ENCODE peak calls at places on chromosomes 7 and 10, in nine cellular contexts. X, U, Z, S, T, J, B, F and D are unnamed samples.

GRCh38 chr7:153190452-153190851 is 430.9 kb downstream of the ACTR3B start:
- DNase-seq in X (no peak), S (peak; percentile 57), Z (no peak), F (no peak), J (no peak), U (no peak), B (peak; percentile 3), T (no peak), D (no peak)

GRCh38 chr7:28855538-28856217 is 102.5 kb downstream of the TRIL start:
- DNase-seq in J (no peak), Z (no peak), X (no peak), S (no peak), F (no peak), B (no peak), T (no peak), U (no peak), D (no peak)

GRCh38 chr10:24390146-24390700 is 181.3 kb downstream of the KIAA1217 start:
- DNase-seq in S (no peak), T (no peak), U (no peak), J (no peak), B (no peak), X (no peak), F (no peak), Z (no peak), D (no peak)

GRCh38 chr7:134368851-134369533 is 52.3 kb upstream of the SLC35B4 start:
- DNase-seq in T (no peak), B (no peak), S (peak; percentile 89), J (no peak), X (no peak), F (no peak), U (peak; percentile 21), Z (no peak), D (no peak)

GRCh38 chr7:134932707-134933370 is 53.5 kb upstream of the AGBL3 start:
- DNase-seq in B (no peak), X (no peak), Z (no peak), T (no peak), S (no peak), F (no peak), U (no peak), J (peak; percentile 74), D (no peak)

GRCh38 chr10:30973737-30974136 is 57.9 kb downstream of the ZNF438 start:
- DNase-seq in F (no peak), Z (no peak), S (no peak), B (no peak), T (no peak), U (no peak), J (no peak), X (no peak), D (no peak)

GRCh38 chr10:43160067-43160918 is 22.0 kb downstream of the CSGALNACT2 start:
- DNase-seq in F (peak; percentile 44), T (peak; percentile 73), X (peak; percentile 13), Z (no peak), S (no peak), B (no peak), U (no peak), J (no peak), D (peak; percentile 38)

GRCh38 chr7:72710983-72711382 is 117.0 kb downstream of the TYW1B start:
- DNase-seq in F (no peak), Z (no peak), X (no peak), J (no peak), B (peak; percentile 80), T (no peak), S (no peak), U (no peak), D (no peak)

GRCh38 chr10:5293691-5294550 is 70.8 kb upstream of the UCN3 start:
- DNase-seq in S (peak; percentile 82), J (peak; percentile 54), F (peak; percentile 21), Z (no peak), T (peak; percentile 91), U (no peak), B (peak; percentile 65), X (peak; percentile 16), D (peak; percentile 84)

GRCh38 chr10:30436200-30436599 is 2.2 kb downstream of the MAP3K8 start:
- DNase-seq in U (no peak), F (no peak), S (peak; percentile 73), B (peak; percentile 78), T (no peak), J (no peak), X (no peak), Z (peak; percentile 23), D (no peak)

GRCh38 chr10:18423058-18423637 is 228.2 kb downstream of the NSUN6 start:
- DNase-seq in U (no peak), X (no peak), S (no peak), Z (no peak), J (no peak), T (no peak), F (no peak), B (no peak), D (no peak)

GRCh38 chr7:141702047-141702567 is at the start of gene DENND11:
- DNase-seq in T (peak; percentile 85), F (peak; percentile 63), J (peak; percentile 52), S (peak; percentile 45), U (peak; percentile 55), X (peak; percentile 21), B (peak; percentile 83), Z (peak; percentile 63), D (peak; percentile 74)

GRCh38 chr10:7866191-7866590 is 47.9 kb downstream of the TAF3 start:
- DNase-seq in Z (no peak), J (no peak), S (no peak), X (no peak), T (no peak), F (no peak), U (no peak), B (peak; percentile 40), D (no peak)

GRCh38 chr10:27742926-27743735 is 2.5 kb downstream of the MKX start:
- DNase-seq in J (peak; percentile 33), Z (no peak), B (peak; percentile 54), X (no peak), F (peak; percentile 47), U (no peak), T (peak; percentile 72), S (no peak), D (peak; percentile 75)

GRCh38 chr10:11551915-11552602 is 59.4 kb downstream of the USP6NL start:
- DNase-seq in T (no peak), J (no peak), B (no peak), U (no peak), S (peak; percentile 72), F (no peak), Z (no peak), X (no peak), D (no peak)

GRCh38 chr7:130095812-130096211 is 25.5 kb downstream of the KLHDC10 start:
- DNase-seq in S (no peak), U (no peak), F (no peak), T (no peak), B (no peak), Z (no peak), J (no peak), X (no peak), D (no peak)

GRCh38 chr7:140360697-140361229 is 37.6 kb downstream of the SLC37A3 start:
- DNase-seq in J (no peak), X (no peak), U (no peak), B (no peak), T (no peak), F (no peak), S (no peak), Z (no peak), D (no peak)

GRCh38 chr10:107611101-107611500 is 446.6 kb upstream of the SORCS1 start:
- DNase-seq in Z (no peak), S (no peak), J (no peak), B (no peak), T (no peak), U (no peak), F (no peak), X (no peak), D (no peak)

GRCh38 chr7:33716581-33717477 is 188.5 kb upstream of the BMPER start:
- DNase-seq in U (peak; percentile 21), T (no peak), S (peak; percentile 61), X (no peak), J (no peak), B (peak; percentile 71), Z (no peak), F (no peak), D (no peak)

GRCh38 chr7:150357277-150357676 is 11.3 kb upstream of the REPIN1 start:
- DNase-seq in Z (no peak), S (no peak), U (no peak), J (no peak), F (peak; percentile 69), T (peak; percentile 85), X (no peak), B (no peak), D (peak; percentile 76)

GRCh38 chr10:98963608-98964007 is 272.0 kb downstream of the HPSE2 start:
- DNase-seq in X (no peak), T (no peak), J (no peak), F (no peak), S (no peak), B (no peak), U (no peak), Z (no peak), D (no peak)

GRCh38 chr7:26198133-26198780 is 2.3 kb downstream of the HNRNPA2B1 start:
- DNase-seq in X (no peak), S (peak; percentile 76), B (no peak), T (no peak), Z (no peak), J (no peak), U (peak; percentile 5), F (no peak), D (no peak)

GRCh38 chr7:134175724-134176350 is 48.7 kb downstream of the LRGUK start:
- DNase-seq in X (no peak), B (no peak), U (no peak), F (no peak), T (no peak), S (no peak), J (no peak), Z (no peak), D (no peak)

GRCh38 chr7:7474436-7474835 is 61.2 kb downstream of the COL28A1 start:
- DNase-seq in B (no peak), Z (no peak), U (no peak), S (no peak), J (no peak), F (no peak), X (no peak), T (no peak), D (no peak)

GRCh38 chr7:80581472-80581871 is 57.0 kb upstream of the CD36 start:
- DNase-seq in X (no peak), U (no peak), F (no peak), Z (no peak), T (no peak), J (peak; percentile 71), S (no peak), B (peak; percentile 45), D (no peak)